ENCODE peak calls at places on chromosome 4, in eight cellular contexts. K is OCI-LY7, T is AG04450, D is AG09309, N is nephron progenitor cell, Q is lung, R is left ventricle myocardium inferior, W is brain microvascular endothelial cell. P is an unnamed sample.
A peak's percentile ranks its signal among the peaks of the same experiment; 100 is the strongest.

GRCh38 chr4:139014391-139015268 is 951 bp upstream of the NOCT start:
- DNase-seq in K (no peak), T (peak; percentile 84), D (peak; percentile 82), N (no peak), Q (peak; percentile 29), R (no peak), W (peak; percentile 92), P (no peak)

GRCh38 chr4:109631709-109632108 is 71.5 kb downstream of the CASP6 start:
- DNase-seq in K (no peak), T (no peak), D (no peak), N (peak; percentile 12), Q (no peak), R (no peak), W (no peak), P (no peak)

GRCh38 chr4:69823481-69824186 is 36.3 kb downstream of the SULT1E1 start:
- DNase-seq in K (peak; percentile 18), T (no peak), D (no peak), N (no peak), Q (peak; percentile 51), R (no peak), W (peak; percentile 60), P (no peak)

GRCh38 chr4:87838207-87838606 is 5.4 kb downstream of the MEPE start:
- DNase-seq in K (no peak), T (no peak), D (no peak), N (peak; percentile 6), Q (no peak), R (no peak), W (peak; percentile 31), P (no peak)

GRCh38 chr4:2578106-2578505 is 41.7 kb downstream of the FAM193A start:
- DNase-seq in K (no peak), T (no peak), D (no peak), N (no peak), Q (no peak), R (no peak), W (no peak), P (no peak)

GRCh38 chr4:114108869-114109268 is 129.4 kb upstream of the ARSJ start:
- DNase-seq in K (no peak), T (peak; percentile 3), D (no peak), N (no peak), Q (no peak), R (no peak), W (no peak), P (no peak)

GRCh38 chr4:121873604-121874003 is 3.3 kb upstream of the BBS7 start:
- DNase-seq in K (no peak), T (no peak), D (no peak), N (no peak), Q (no peak), R (no peak), W (no peak), P (no peak)

GRCh38 chr4:8019396-8020365 is 80.0 kb upstream of the AFAP1 start:
- DNase-seq in K (no peak), T (no peak), D (no peak), N (no peak), Q (peak; percentile 38), R (no peak), W (no peak), P (no peak)

GRCh38 chr4:14915018-14915417 is 87.3 kb upstream of the CPEB2 start:
- DNase-seq in K (no peak), T (no peak), D (no peak), N (no peak), Q (no peak), R (no peak), W (no peak), P (no peak)

GRCh38 chr4:148302416-148302815 is 139.8 kb downstream of the NR3C2 start:
- DNase-seq in K (no peak), T (no peak), D (no peak), N (no peak), Q (no peak), R (no peak), W (no peak), P (no peak)

GRCh38 chr4:24753519-24753918 is 41.9 kb upstream of the SOD3 start:
- DNase-seq in K (no peak), T (no peak), D (no peak), N (no peak), Q (no peak), R (no peak), W (peak; percentile 36), P (no peak)

GRCh38 chr4:149371021-149371420 is 444.6 kb downstream of the IQCM start:
- DNase-seq in K (peak; percentile 45), T (peak; percentile 23), D (peak; percentile 53), N (no peak), Q (no peak), R (no peak), W (peak; percentile 32), P (no peak)

GRCh38 chr4:9954468-9954867 is 66.8 kb downstream of the SLC2A9 start:
- DNase-seq in K (no peak), T (no peak), D (no peak), N (no peak), Q (no peak), R (no peak), W (no peak), P (no peak)

GRCh38 chr4:72323227-72323626 is 245.8 kb downstream of the ADAMTS3 start:
- DNase-seq in K (no peak), T (no peak), D (no peak), N (no peak), Q (no peak), R (no peak), W (no peak), P (no peak)

GRCh38 chr4:158571736-158572135 is 50.1 kb downstream of the RXFP1 start:
- DNase-seq in K (no peak), T (no peak), D (no peak), N (no peak), Q (no peak), R (no peak), W (no peak), P (no peak)

GRCh38 chr4:1285790-1286553 is 3.7 kb upstream of the MAEA start:
- DNase-seq in K (peak; percentile 69), T (no peak), D (no peak), N (no peak), Q (no peak), R (no peak), W (no peak), P (no peak)
- TF ChIP-seq CTCF in K (peak; percentile 66), T (peak; percentile 17), D (peak; percentile 33), N (no peak), Q (no peak), R (no peak), W (peak; percentile 19), P (no peak)

DNA sequence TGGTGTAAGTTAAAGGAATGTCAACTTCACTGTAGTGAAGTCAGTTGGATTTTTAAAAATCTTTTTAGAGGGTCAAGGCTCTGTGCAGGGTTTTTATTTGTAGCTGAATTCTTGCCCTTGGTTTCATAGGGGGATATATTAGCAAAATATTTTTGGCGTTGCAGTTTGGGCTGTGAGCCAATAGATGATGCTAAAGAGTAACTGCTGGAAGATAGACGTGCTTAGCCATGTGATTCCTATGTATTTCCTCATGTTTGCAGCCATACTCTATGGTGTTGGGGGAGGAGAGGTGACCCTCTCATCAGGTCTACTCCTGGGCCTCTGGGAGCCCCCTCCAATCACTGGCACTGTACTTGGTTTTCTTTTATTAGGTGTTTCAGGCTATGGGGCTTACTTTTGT is 246.7 kb upstream of the ARHGAP24 start:
- DNase-seq in K (peak; percentile 13), T (no peak), D (no peak), N (no peak), Q (no peak), R (no peak), W (no peak), P (no peak)
- TF ChIP-seq CTCF in K (peak; percentile 71), T (no peak), D (no peak), N (no peak), Q (no peak), R (no peak), W (no peak), P (no peak)

GRCh38 chr4:118957683-118958082 is 69.0 kb downstream of the SYNPO2 start:
- DNase-seq in K (no peak), T (no peak), D (no peak), N (no peak), Q (no peak), R (no peak), W (no peak), P (no peak)

GRCh38 chr4:118950929-118951570 is 62.4 kb downstream of the SYNPO2 start:
- DNase-seq in K (no peak), T (no peak), D (no peak), N (no peak), Q (no peak), R (no peak), W (no peak), P (no peak)

GRCh38 chr4:118953276-118953675 is 64.6 kb downstream of the SYNPO2 start:
- DNase-seq in K (no peak), T (no peak), D (no peak), N (no peak), Q (no peak), R (no peak), W (no peak), P (no peak)

GRCh38 chr4:118955515-118955914 is 66.9 kb downstream of the SYNPO2 start:
- DNase-seq in K (no peak), T (no peak), D (peak; percentile 64), N (no peak), Q (no peak), R (no peak), W (no peak), P (no peak)

GRCh38 chr4:118954246-118954645 is 65.6 kb downstream of the SYNPO2 start:
- DNase-seq in K (peak; percentile 4), T (no peak), D (no peak), N (no peak), Q (no peak), R (no peak), W (no peak), P (no peak)
- TF ChIP-seq CTCF in K (peak; percentile 47), T (peak; percentile 46), D (peak; percentile 51), N (no peak), Q (no peak), R (peak; percentile 8), W (peak; percentile 61), P (no peak)

GRCh38 chr4:890036-890695 is 42.0 kb downstream of the GAK start:
- DNase-seq in K (no peak), T (no peak), D (no peak), N (no peak), Q (no peak), R (no peak), W (no peak), P (no peak)

GRCh38 chr4:893276-893994 is 38.7 kb downstream of the GAK start:
- DNase-seq in K (no peak), T (no peak), D (no peak), N (no peak), Q (no peak), R (no peak), W (no peak), P (no peak)

GRCh38 chr4:892780-893179 is 39.3 kb downstream of the GAK start:
- DNase-seq in K (no peak), T (no peak), D (no peak), N (no peak), Q (no peak), R (no peak), W (no peak), P (no peak)

GRCh38 chr4:889516-889915 is 42.6 kb downstream of the GAK start:
- DNase-seq in K (no peak), T (no peak), D (no peak), N (no peak), Q (no peak), R (no peak), W (no peak), P (no peak)

DNA sequence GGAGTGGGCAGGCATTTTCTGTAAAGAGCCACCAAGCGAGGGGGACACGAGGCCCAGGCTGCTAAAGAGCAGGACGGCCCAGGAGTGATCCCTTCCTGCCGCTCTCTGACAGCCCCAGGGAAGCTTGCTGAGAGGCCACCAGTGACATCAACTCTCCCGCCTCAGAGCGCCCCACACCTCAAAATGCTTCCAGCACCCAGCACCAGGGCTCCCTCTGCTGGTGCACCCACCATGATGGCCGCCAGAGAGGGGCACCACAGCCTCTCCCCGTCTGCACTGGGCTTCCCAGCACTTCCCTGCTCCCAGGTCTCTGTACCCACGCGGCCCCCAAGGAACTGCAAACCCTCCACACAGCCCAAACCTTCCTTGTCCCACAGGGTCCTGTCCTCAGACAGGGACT is 40.4 kb downstream of the GAK start:
- DNase-seq in K (peak; percentile 38), T (no peak), D (no peak), N (peak; percentile 32), Q (no peak), R (no peak), W (no peak), P (no peak)
- TF ChIP-seq CTCF in K (peak; percentile 65), T (peak; percentile 29), D (peak; percentile 2), N (peak; percentile 14), Q (no peak), R (peak; percentile 15), W (peak; percentile 53), P (no peak)